ENCODE peak calls at places on chromosomes 16 and 17, in seven cellular contexts. Z is lower leg skin, G is upper lobe of right lung, D is endothelial cell, R is T1000, P is caudate nucleus, I is AML-193. F is an unnamed sample.
A peak's percentile ranks its signal among the peaks of the same experiment; 100 is the strongest.

GRCh38 chr17:34580685-34581445 is 1.5 kb downstream of the TMEM132E start:
- DNase-seq in I (no peak), G (peak; percentile 62), P (no peak), Z (no peak), D (peak; percentile 23), R (no peak), F (no peak)

GRCh38 chr16:685967-686366 is 1.8 kb upstream of the JMJD8 start:
- DNase-seq in R (peak; percentile 40), Z (no peak), G (no peak), D (peak; percentile 62), P (no peak), I (peak; percentile 15), F (no peak)

GRCh38 chr16:30004811-30005242 is 6.0 kb downstream of the DOC2A start:
- DNase-seq in P (no peak), I (no peak), R (no peak), D (no peak), G (peak; percentile 80), Z (no peak), F (no peak)

GRCh38 chr16:57609541-57610401 is 18.7 kb upstream of the ADGRG1 start:
- DNase-seq in Z (peak; percentile 15), P (no peak), I (no peak), D (no peak), R (no peak), G (peak; percentile 49), F (no peak)

GRCh38 chr16:8571061-8571596 is 19.2 kb downstream of the TMEM114 start:
- DNase-seq in D (no peak), P (no peak), I (peak; percentile 11), G (no peak), Z (no peak), R (no peak), F (no peak)

GRCh38 chr16:86681440-86681838 is 103.1 kb downstream of the FOXL1 start:
- DNase-seq in D (no peak), G (no peak), I (no peak), Z (no peak), P (no peak), R (no peak), F (no peak)

GRCh38 chr17:50051082-50051576 is 4.8 kb upstream of the ITGA3 start:
- DNase-seq in P (no peak), Z (no peak), D (no peak), R (peak; percentile 92), I (peak; percentile 12), G (no peak), F (no peak)

GRCh38 chr16:5537347-5537746 is 439.8 kb upstream of the EEF2KMT start:
- DNase-seq in Z (no peak), R (no peak), P (no peak), I (no peak), D (no peak), G (no peak), F (no peak)

GRCh38 chr16:8621572-8622314 is at the start of gene METTL22:
- DNase-seq in Z (peak; percentile 78), I (peak; percentile 70), P (peak; percentile 84), D (peak; percentile 92), R (peak; percentile 85), G (peak; percentile 96), F (peak; percentile 74)

F was measured in occipital lobe.